ENCODE peak calls at places on chromosomes 6 and 20, in nine cellular contexts. One of them, this sample, is unnamed.

GRCh38 chr6:7247179-7247456 is 65.9 kb downstream of the SSR1 start:
- DNase-seq in germinal center: no peak
- DNase-seq in foreskin fibroblast: no peak
- DNase-seq in ovary: no peak
- DNase-seq in NCI-H1930: no peak
- DNase-seq in pancreas: no peak
- DNase-seq in GM12878: no peak
- DNase-seq in ascending aorta: no peak
- DNase-seq in osteoblast: no peak
- DNase-seq in this sample: no peak

GRCh38 chr20:12171927-12172581 is 254.4 kb downstream of the BTBD3 start:
- DNase-seq in germinal center: no peak
- DNase-seq in foreskin fibroblast: peak
- DNase-seq in ovary: peak
- DNase-seq in NCI-H1930: no peak
- DNase-seq in pancreas: no peak
- DNase-seq in GM12878: no peak
- DNase-seq in ascending aorta: no peak
- DNase-seq in osteoblast: no peak
- DNase-seq in this sample: no peak

GRCh38 chr6:22194188-22194921 is 102.5 kb downstream of the PRL start:
- DNase-seq in germinal center: no peak
- DNase-seq in foreskin fibroblast: no peak
- DNase-seq in ovary: no peak
- DNase-seq in NCI-H1930: no peak
- DNase-seq in pancreas: no peak
- DNase-seq in GM12878: peak
- DNase-seq in ascending aorta: no peak
- DNase-seq in osteoblast: no peak
- DNase-seq in this sample: no peak

GRCh38 chr6:7991992-7992815 is 72.0 kb downstream of the BLOC1S5 start:
- DNase-seq in germinal center: peak
- DNase-seq in foreskin fibroblast: peak
- DNase-seq in ovary: peak
- DNase-seq in NCI-H1930: no peak
- DNase-seq in pancreas: no peak
- DNase-seq in GM12878: peak
- DNase-seq in ascending aorta: no peak
- DNase-seq in osteoblast: peak
- DNase-seq in this sample: no peak

GRCh38 chr6:144197919-144198318 is 47.6 kb downstream of the STX11 start:
- DNase-seq in germinal center: no peak
- DNase-seq in foreskin fibroblast: no peak
- DNase-seq in ovary: no peak
- DNase-seq in NCI-H1930: no peak
- DNase-seq in pancreas: no peak
- DNase-seq in GM12878: no peak
- DNase-seq in ascending aorta: no peak
- DNase-seq in osteoblast: no peak
- DNase-seq in this sample: no peak

GRCh38 chr6:44072959-44073611 is 54.2 kb downstream of the MRPL14 start:
- DNase-seq in germinal center: peak
- DNase-seq in foreskin fibroblast: peak
- DNase-seq in ovary: peak
- DNase-seq in NCI-H1930: no peak
- DNase-seq in pancreas: peak
- DNase-seq in GM12878: no peak
- DNase-seq in ascending aorta: no peak
- DNase-seq in osteoblast: peak
- DNase-seq in this sample: no peak

GRCh38 chr6:114344971-114345274 is 2.1 kb upstream of the HS3ST5 start:
- DNase-seq in germinal center: no peak
- DNase-seq in foreskin fibroblast: peak
- DNase-seq in ovary: no peak
- DNase-seq in NCI-H1930: no peak
- DNase-seq in pancreas: no peak
- DNase-seq in GM12878: no peak
- DNase-seq in ascending aorta: no peak
- DNase-seq in osteoblast: no peak
- DNase-seq in this sample: no peak

GRCh38 chr6:157533397-157533814 is 152.4 kb downstream of the ZDHHC14 start:
- DNase-seq in germinal center: no peak
- DNase-seq in foreskin fibroblast: no peak
- DNase-seq in ovary: no peak
- DNase-seq in NCI-H1930: no peak
- DNase-seq in pancreas: no peak
- DNase-seq in GM12878: no peak
- DNase-seq in ascending aorta: no peak
- DNase-seq in osteoblast: no peak
- DNase-seq in this sample: no peak

GRCh38 chr6:44499609-44500008 is 112.1 kb downstream of the CDC5L start:
- DNase-seq in germinal center: no peak
- DNase-seq in foreskin fibroblast: no peak
- DNase-seq in ovary: no peak
- DNase-seq in NCI-H1930: no peak
- DNase-seq in pancreas: no peak
- DNase-seq in GM12878: no peak
- DNase-seq in ascending aorta: no peak
- DNase-seq in osteoblast: no peak
- DNase-seq in this sample: no peak

GRCh38 chr20:47274449-47275108 is 81.9 kb downstream of the ZMYND8 start:
- DNase-seq in germinal center: no peak
- DNase-seq in foreskin fibroblast: peak
- DNase-seq in ovary: no peak
- DNase-seq in NCI-H1930: no peak
- DNase-seq in pancreas: no peak
- DNase-seq in GM12878: peak
- DNase-seq in ascending aorta: no peak
- DNase-seq in osteoblast: peak
- DNase-seq in this sample: no peak

GRCh38 chr6:5084192-5084786 is 852 bp upstream of the PPP1R3G start:
- DNase-seq in germinal center: no peak
- DNase-seq in foreskin fibroblast: no peak
- DNase-seq in ovary: peak
- DNase-seq in NCI-H1930: no peak
- DNase-seq in pancreas: peak
- DNase-seq in GM12878: no peak
- DNase-seq in ascending aorta: no peak
- DNase-seq in osteoblast: peak
- DNase-seq in this sample: no peak

GRCh38 chr20:38779247-38780097 is 26.0 kb upstream of the PPP1R16B start:
- DNase-seq in germinal center: no peak
- DNase-seq in foreskin fibroblast: no peak
- DNase-seq in ovary: no peak
- DNase-seq in NCI-H1930: no peak
- DNase-seq in pancreas: no peak
- DNase-seq in GM12878: no peak
- DNase-seq in ascending aorta: no peak
- DNase-seq in osteoblast: no peak
- DNase-seq in this sample: peak